ENCODE peak calls at places on chromosome 7, in ten cellular contexts. N, V, P, Q, I, W, X, H, M and Z are unnamed samples. For H3K27me3, the result is how much of the 10 kb centered on the place peaks cover.

GRCh38 chr7:16826061-16826460 is 21.3 kb upstream of the AGR2 start:
- DNase-seq in N (peak), X (no peak), V (no peak), I (no peak), M (peak), W (no peak), H (no peak), P (no peak), Q (no peak), Z (peak)

GRCh38 chr7:102146122-102146521 is 140.5 kb upstream of the SH2B2 start:
- DNase-seq in H (no peak), M (no peak), P (no peak), Q (peak), N (no peak), W (peak), V (no peak), X (no peak), I (no peak), Z (no peak)

GRCh38 chr7:1422512-1423265 is 36.6 kb downstream of the MICALL2 start:
- DNase-seq in H (no peak), X (no peak), N (no peak), Q (no peak), P (no peak), W (no peak), V (peak), I (no peak), M (peak), Z (no peak)

GRCh38 chr7:12403287-12404181 is at the start of gene VWDE:
- DNase-seq in V (peak), I (peak), W (peak), N (peak), Q (no peak), M (peak), H (peak), P (peak), X (peak), Z (peak)

GRCh38 chr7:111855161-111855841 is 293.0 kb upstream of the IMMP2L start:
- DNase-seq in W (no peak), X (no peak), P (no peak), Q (no peak), H (no peak), I (no peak), V (peak), M (peak), N (peak), Z (peak)

GRCh38 chr7:30595461-30596042 is 874 bp downstream of the GARS1 start:
- DNase-seq in P (no peak), M (peak), X (no peak), Q (no peak), H (no peak), N (no peak), V (peak), I (no peak), W (no peak), Z (peak)

GRCh38 chr7:152959610-152960009 is 200.1 kb downstream of the ACTR3B start:
- DNase-seq in H (no peak), M (no peak), Q (no peak), V (no peak), W (no peak), X (no peak), N (no peak), I (no peak), P (no peak), Z (no peak)

GRCh38 chr7:45543470-45543869 is 30.7 kb upstream of the ADCY1 start:
- DNase-seq in M (no peak), N (no peak), W (no peak), V (no peak), H (no peak), Q (no peak), P (no peak), I (no peak), X (no peak), Z (no peak)

GRCh38 chr7:28607179-28607578 is 194.9 kb downstream of the CREB5 start:
- DNase-seq in W (no peak), X (no peak), Q (no peak), H (no peak), I (no peak), V (no peak), P (no peak), N (no peak), M (peak), Z (peak)

GRCh38 chr7:37455081-37455480 is 6.4 kb upstream of the ELMO1 start:
- DNase-seq in W (no peak), H (no peak), P (no peak), X (no peak), I (no peak), M (no peak), V (no peak), Q (no peak), N (no peak), Z (no peak)

GRCh38 chr7:158366346-158366745 is 221.3 kb downstream of the PTPRN2 start:
- DNase-seq in P (no peak), I (no peak), M (no peak), Q (no peak), V (peak), N (no peak), H (no peak), X (no peak), W (no peak), Z (no peak)

GRCh38 chr7:4067874-4068273 is 614.2 kb upstream of the FOXK1 start:
- DNase-seq in M (no peak), N (no peak), Q (no peak), I (no peak), V (no peak), P (no peak), H (no peak), X (no peak), W (no peak), Z (no peak)

GRCh38 chr7:73899731-73900142 is 38.8 kb downstream of the TMEM270 start:
- DNase-seq in V (no peak), H (no peak), X (no peak), W (peak), Q (no peak), M (peak), I (no peak), N (no peak), P (no peak), Z (no peak)

GRCh38 chr7:9785211-9785610 is 1188.5 kb upstream of the PHF14 start:
- DNase-seq in V (no peak), Q (no peak), M (no peak), X (no peak), W (no peak), H (no peak), N (no peak), P (no peak), I (no peak), Z (no peak)

GRCh38 chr7:1510780-1511154 is 6.6 kb upstream of the INTS1 start:
- DNase-seq in W (peak), H (no peak), M (no peak), X (no peak), N (no peak), Q (no peak), I (no peak), V (no peak), P (no peak), Z (no peak)

GRCh38 chr7:17646181-17646956 is 293.9 kb downstream of the SNX13 start:
- DNase-seq in X (no peak), Q (no peak), V (peak), P (no peak), M (peak), N (peak), H (no peak), W (no peak), I (no peak), Z (peak)

GRCh38 chr7:55173671-55174070 is 154.9 kb downstream of the EGFR start:
- DNase-seq in I (no peak), H (no peak), N (no peak), P (no peak), V (no peak), Q (no peak), X (no peak), M (no peak), W (no peak), Z (no peak)

GRCh38 chr7:46486264-46487206 is 565.5 kb upstream of the IGFBP3 start:
- DNase-seq in W (peak), P (no peak), M (peak), V (no peak), N (peak), H (no peak), I (no peak), X (peak), Q (peak), Z (peak)

GRCh38 chr7:94338921-94339371 is 55.7 kb upstream of the COL1A2 start:
- DNase-seq in Q (no peak), W (no peak), M (peak), V (no peak), H (no peak), N (peak), X (no peak), P (no peak), I (no peak), Z (peak)

GRCh38 chr7:70154521-70155180 is 556.4 kb downstream of the AUTS2 start:
- DNase-seq in H (no peak), W (no peak), I (no peak), P (no peak), X (no peak), Q (no peak), V (no peak), N (no peak), M (no peak), Z (no peak)

GRCh38 chr7:68511281-68511680 is 1087.0 kb upstream of the AUTS2 start:
- DNase-seq in X (no peak), M (no peak), I (no peak), N (no peak), Q (no peak), W (no peak), V (peak), H (no peak), P (no peak), Z (no peak)

GRCh38 chr7:25949672-25950487 is 202.1 kb upstream of the NFE2L3 start:
- DNase-seq in P (no peak), I (peak), H (no peak), N (no peak), Q (no peak), X (peak), W (no peak), V (no peak), M (peak), Z (no peak)

GRCh38 chr7:25946181-25946580 is 205.8 kb upstream of the NFE2L3 start:
- DNase-seq in N (no peak), I (no peak), M (no peak), W (no peak), H (no peak), P (no peak), Q (no peak), X (no peak), V (no peak), Z (no peak)

GRCh38 chr7:25945608-25946007 is 206.4 kb upstream of the NFE2L3 start:
- DNase-seq in W (no peak), Q (no peak), V (no peak), P (no peak), I (no peak), M (no peak), X (no peak), N (no peak), H (no peak), Z (peak)

GRCh38 chr7:25945181-25945580 is 206.8 kb upstream of the NFE2L3 start:
- DNase-seq in P (no peak), M (no peak), V (no peak), H (no peak), N (no peak), Q (no peak), I (no peak), W (no peak), X (no peak), Z (no peak)

GRCh38 chr7:25947669-25948516 is 204.1 kb upstream of the NFE2L3 start:
- DNase-seq in X (no peak), V (no peak), Q (no peak), P (no peak), W (no peak), H (no peak), I (no peak), M (no peak), N (no peak), Z (no peak)
- H3K27me3 ChIP-seq in X (under half), V (under half), Q (half or more), P (under half), W (under half), H (under half), I (under half), M (under half), N (under half), Z (under half)

GRCh38 chr7:48087349-48087748 is 1.7 kb upstream of the UPP1 start:
- DNase-seq in V (no peak), I (no peak), Q (no peak), P (no peak), H (no peak), W (no peak), N (peak), X (no peak), M (peak), Z (peak)
- H3K4me3 ChIP-seq in V (no peak), I (no peak), Q (peak), P (no peak), H (peak), W (no peak), N (no peak), X (no peak), M (peak), Z (no peak)

GRCh38 chr7:32071466-32072091 is 1.4 kb upstream of the PDE1C start:
- DNase-seq in W (no peak), X (no peak), Q (no peak), N (no peak), H (no peak), I (no peak), P (no peak), V (no peak), M (no peak), Z (no peak)
- H3K27me3 ChIP-seq in W (under half), X (under half), Q (under half), N (under half), H (under half), I (under half), P (under half), V (under half), M (under half), Z (under half)

DNA sequence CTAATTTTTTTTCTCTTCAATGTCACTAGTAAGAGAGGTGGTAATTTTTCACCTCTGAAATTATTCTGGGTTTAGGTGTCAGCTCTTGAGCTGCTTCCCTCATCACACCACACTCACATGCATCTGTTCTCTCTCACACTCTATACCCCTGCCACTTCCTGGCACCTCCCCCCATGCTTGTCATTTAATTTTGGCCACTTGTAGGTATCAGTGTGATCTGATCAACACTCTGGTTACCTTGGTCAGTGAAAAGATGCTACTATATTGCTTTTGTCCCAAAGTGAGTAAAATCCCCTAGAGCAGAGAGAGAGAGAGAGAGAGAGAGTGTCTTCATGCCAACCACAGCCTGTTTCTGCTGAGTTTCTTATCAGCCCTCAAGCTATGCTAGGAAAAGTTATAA is 42.5 kb downstream of the STK17A start:
- DNase-seq in Q (no peak), X (no peak), M (no peak), V (no peak), H (peak), N (no peak), P (peak), I (no peak), W (no peak), Z (no peak)
- H3K4me3 ChIP-seq in Q (no peak), X (no peak), M (no peak), V (no peak), H (no peak), N (no peak), P (no peak), I (no peak), W (no peak), Z (no peak)

DNA sequence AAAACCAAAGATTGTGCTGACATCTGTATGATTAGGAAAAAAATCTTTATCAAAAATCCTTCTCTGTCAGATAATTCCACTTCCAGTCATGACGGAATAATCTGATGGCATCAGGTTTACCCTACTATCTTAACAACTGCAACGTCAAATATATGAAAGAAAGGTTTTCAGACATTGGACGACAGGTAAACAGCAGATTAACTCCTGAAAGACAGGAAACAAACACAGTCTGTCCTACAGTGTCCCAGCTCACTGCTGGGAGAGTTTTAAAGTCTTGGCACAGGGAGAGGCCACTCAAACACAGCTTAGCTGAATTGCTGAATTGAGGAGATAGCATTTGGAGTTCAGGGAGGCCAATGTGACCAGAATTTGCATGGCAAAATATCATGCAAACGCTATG is 186.3 kb upstream of the KCTD7 start:
- DNase-seq in I (no peak), P (no peak), X (no peak), M (no peak), Q (no peak), W (no peak), V (no peak), N (no peak), H (no peak), Z (no peak)
- H3K27me3 ChIP-seq in I (under half), P (under half), X (under half), M (under half), Q (under half), W (under half), V (under half), N (under half), H (under half), Z (under half)

GRCh38 chr7:92266415-92267241 is 20.9 kb downstream of the ANKIB1 start:
- DNase-seq in Q (no peak), P (no peak), H (no peak), I (no peak), V (no peak), M (peak), N (peak), W (no peak), X (no peak), Z (peak)
- H3K4me3 ChIP-seq in Q (no peak), P (no peak), H (no peak), I (no peak), V (no peak), M (no peak), N (no peak), W (no peak), X (no peak), Z (no peak)

DNA sequence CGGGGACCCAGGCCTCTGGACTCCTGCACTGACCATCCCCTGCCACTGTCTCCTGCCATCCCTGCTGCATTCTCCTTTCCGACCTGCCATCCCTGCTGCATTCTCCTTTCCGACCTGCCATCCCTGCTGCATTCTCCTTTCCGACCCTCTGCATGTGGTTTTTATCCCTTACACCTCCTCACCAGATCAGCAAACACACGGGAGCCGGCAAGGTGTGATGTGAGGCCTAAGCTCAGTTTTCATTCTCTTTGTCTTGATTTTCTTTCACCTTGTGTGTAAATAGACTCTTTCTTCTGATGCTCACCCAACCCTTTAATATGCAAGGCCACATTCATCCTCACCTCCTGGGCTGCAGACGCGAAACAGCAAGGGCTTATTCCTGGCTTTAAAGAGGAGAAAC is 11.4 kb downstream of the PLXNA4 start:
- DNase-seq in N (no peak), W (no peak), H (no peak), X (no peak), V (no peak), Q (no peak), I (no peak), M (no peak), P (no peak), Z (no peak)
- H3K27me3 ChIP-seq in N (under half), W (under half), H (under half), X (under half), V (under half), Q (under half), I (under half), M (under half), P (under half), Z (under half)